ENCODE peak calls at places on chromosomes 12 and 14, in eight cellular contexts. V is BE2C; E is iris pigment epithelial cell; B is effector memory CD8-positive, alpha-beta T cell; G is astrocyte of the cerebellum; C is HS-5; I is stimulated activated CD4-positive, alpha-beta T cell treated with anti-CD3 and anti-CD28 coated beads, Interleukin-2, amount 100 ng/mL, for 48 hours; N is fibroblast of mammary gland. W is an unnamed sample.

GRCh38 chr12:32477714-32478113 is 78.4 kb downstream of the FGD4 start:
- DNase-seq in V (peak), E (no peak), B (no peak), G (peak), C (no peak), I (no peak), N (no peak), W (no peak)

GRCh38 chr14:89379891-89380820 is 36.9 kb downstream of the FOXN3 start:
- DNase-seq in V (peak), E (no peak), B (no peak), G (no peak), C (no peak), I (no peak), N (peak), W (no peak)

GRCh38 chr14:59221558-59221957 is 33.1 kb downstream of the DAAM1 start:
- DNase-seq in V (no peak), E (no peak), B (no peak), G (no peak), C (no peak), I (no peak), N (peak), W (no peak)

GRCh38 chr12:613996-614726 is 49.1 kb downstream of the NINJ2 start:
- DNase-seq in V (peak), E (no peak), B (no peak), G (no peak), C (no peak), I (no peak), N (peak), W (no peak)

GRCh38 chr12:76083761-76084276 is 666 bp downstream of the NAP1L1 start:
- DNase-seq in V (peak), E (peak), B (peak), G (peak), C (peak), I (peak), N (peak), W (peak)

GRCh38 chr12:63151061-63151897 is at the start of gene AVPR1A:
- DNase-seq in V (no peak), E (peak), B (no peak), G (no peak), C (no peak), I (no peak), N (no peak), W (no peak)

GRCh38 chr14:26401170-26401968 is 196.5 kb downstream of the NOVA1 start:
- DNase-seq in V (no peak), E (no peak), B (no peak), G (no peak), C (no peak), I (no peak), N (no peak), W (no peak)

GRCh38 chr12:95017482-95017881 is 14.0 kb upstream of the NDUFA12 start:
- DNase-seq in V (no peak), E (no peak), B (no peak), G (no peak), C (no peak), I (no peak), N (no peak), W (no peak)

GRCh38 chr12:22850185-22850584 is 225.2 kb downstream of the ETNK1 start:
- DNase-seq in V (no peak), E (no peak), B (no peak), G (no peak), C (no peak), I (no peak), N (no peak), W (no peak)

GRCh38 chr12:92369643-92370042 is 224.0 kb upstream of the BTG1 start:
- DNase-seq in V (no peak), E (no peak), B (no peak), G (no peak), C (peak), I (no peak), N (peak), W (peak)

GRCh38 chr12:12087693-12088034 is 16.9 kb downstream of the BCL2L14 start:
- DNase-seq in V (no peak), E (no peak), B (no peak), G (no peak), C (no peak), I (no peak), N (no peak), W (no peak)

GRCh38 chr12:32217354-32218310 is 111.0 kb downstream of the BICD1 start:
- DNase-seq in V (no peak), E (peak), B (no peak), G (peak), C (peak), I (no peak), N (peak), W (peak)

GRCh38 chr12:71556881-71557280 is 106.8 kb downstream of the ZFC3H1 start:
- DNase-seq in V (peak), E (peak), B (no peak), G (peak), C (peak), I (no peak), N (peak), W (peak)

GRCh38 chr12:6551063-6551461 is 4.8 kb downstream of the IFFO1 start:
- DNase-seq in V (no peak), E (no peak), B (no peak), G (no peak), C (no peak), I (no peak), N (no peak), W (no peak)

GRCh38 chr12:70994217-70994788 is 73.8 kb upstream of the PTPRR start:
- DNase-seq in V (no peak), E (peak), B (no peak), G (peak), C (no peak), I (no peak), N (peak), W (peak)

GRCh38 chr14:52332269-52332668 is 18.2 kb downstream of the PTGER2 start:
- DNase-seq in V (no peak), E (peak), B (no peak), G (peak), C (no peak), I (no peak), N (no peak), W (no peak)

GRCh38 chr12:62843714-62844113 is 91.2 kb downstream of the PPM1H start:
- DNase-seq in V (no peak), E (no peak), B (no peak), G (no peak), C (no peak), I (no peak), N (no peak), W (no peak)

GRCh38 chr12:130051900-130052299 is 110.4 kb upstream of the FZD10 start:
- DNase-seq in V (no peak), E (no peak), B (no peak), G (no peak), C (no peak), I (no peak), N (no peak), W (no peak)

GRCh38 chr14:99724196-99724891 is 40.2 kb downstream of the CYP46A1 start:
- DNase-seq in V (no peak), E (no peak), B (no peak), G (no peak), C (no peak), I (no peak), N (peak), W (no peak)

GRCh38 chr14:91349481-91350074 is 68.0 kb downstream of the CCDC88C start:
- DNase-seq in V (no peak), E (no peak), B (peak), G (no peak), C (no peak), I (peak), N (no peak), W (no peak)

GRCh38 chr14:59186316-59186715 is 2.2 kb upstream of the DAAM1 start:
- DNase-seq in V (no peak), E (no peak), B (no peak), G (no peak), C (no peak), I (no peak), N (no peak), W (no peak)

GRCh38 chr12:64611430-64612286 is 1.4 kb downstream of the RASSF3 start:
- DNase-seq in V (peak), E (peak), B (no peak), G (no peak), C (no peak), I (no peak), N (peak), W (peak)

GRCh38 chr12:70560671-70561070 is 76.6 kb downstream of the PTPRB start:
- DNase-seq in V (no peak), E (no peak), B (no peak), G (no peak), C (no peak), I (no peak), N (no peak), W (no peak)

GRCh38 chr12:84604541-84604940 is 308.1 kb downstream of the SLC6A15 start:
- DNase-seq in V (no peak), E (no peak), B (no peak), G (no peak), C (no peak), I (no peak), N (no peak), W (no peak)

GRCh38 chr12:101945361-101946232 is 68.2 kb downstream of the DRAM1 start:
- DNase-seq in V (no peak), E (peak), B (no peak), G (no peak), C (no peak), I (no peak), N (peak), W (peak)

GRCh38 chr12:56983386-56983785 is 23.0 kb downstream of the ZBTB39 start:
- DNase-seq in V (no peak), E (no peak), B (no peak), G (no peak), C (no peak), I (no peak), N (no peak), W (no peak)

GRCh38 chr14:32457213-32457920 is 128.3 kb downstream of the AKAP6 start:
- DNase-seq in V (peak), E (peak), B (no peak), G (no peak), C (no peak), I (no peak), N (peak), W (no peak)

GRCh38 chr12:6538420-6539275 is 4.3 kb downstream of the GAPDH start:
- DNase-seq in V (peak), E (peak), B (no peak), G (no peak), C (no peak), I (peak), N (peak), W (peak)

GRCh38 chr14:74691456-74691855 is 21.4 kb downstream of the AREL1 start:
- DNase-seq in V (no peak), E (peak), B (no peak), G (no peak), C (no peak), I (no peak), N (no peak), W (no peak)

GRCh38 chr14:89337912-89338311 is 79.1 kb downstream of the FOXN3 start:
- DNase-seq in V (no peak), E (no peak), B (no peak), G (no peak), C (no peak), I (no peak), N (peak), W (no peak)

GRCh38 chr12:132839558-132840235 is 11.0 kb upstream of the GOLGA3 start:
- DNase-seq in V (no peak), E (no peak), B (no peak), G (no peak), C (no peak), I (no peak), N (no peak), W (no peak)

GRCh38 chr14:61215222-61216010 is 65.7 kb downstream of the TMEM30B start:
- DNase-seq in V (no peak), E (no peak), B (no peak), G (no peak), C (no peak), I (no peak), N (peak), W (peak)

W was measured in MG63.